ENCODE peak calls at places on chromosomes 7 and 10, in ten cellular contexts. V is T-helper 9 cell; J is heart left ventricle; G is stimulated activated CD8-positive, alpha-beta memory T cell treated with anti-CD3 and anti-CD28 coated beads, Interleukin-4, amount 100 ng/mL, for 48 hours; Q is glomerular endothelial cell; D is stimulated activated CD4-positive, alpha-beta T cell treated with anti-CD3 and anti-CD28 coated beads, Interleukin-4, amount 100 ng/mL, for 1 hour; U is Kasumi-1; N is LoVo; C is CD14-positive monocyte; W is amniotic stem cell. I is an unnamed sample.

GRCh38 chr7:125876436-125876835 is 946.8 kb upstream of the POT1 start:
- DNase-seq in V (no peak), U (no peak), D (no peak), N (no peak), J (no peak), C (no peak), W (no peak), Q (no peak), G (no peak), I (no peak)

GRCh38 chr7:41637051-41637450 is 65.8 kb downstream of the INHBA start:
- DNase-seq in U (no peak), J (no peak), D (no peak), W (no peak), G (no peak), Q (no peak), N (no peak), C (no peak), V (no peak), I (no peak)

GRCh38 chr7:79608005-79608404 is 154.5 kb upstream of the MAGI2 start:
- DNase-seq in Q (no peak), C (no peak), G (no peak), U (no peak), V (no peak), J (no peak), N (no peak), D (no peak), W (no peak), I (no peak)

GRCh38 chr10:78176320-78177012 is 142.8 kb downstream of the RPS24 start:
- DNase-seq in U (no peak), N (no peak), W (no peak), J (no peak), D (no peak), G (no peak), C (no peak), Q (no peak), V (no peak), I (no peak)

GRCh38 chr10:115093286-115093775 is at the start of gene ATRNL1:
- DNase-seq in U (peak; percentile 25), N (peak; percentile 22), V (no peak), Q (no peak), G (peak; percentile 30), W (no peak), C (no peak), D (no peak), J (peak; percentile 61), I (no peak)

GRCh38 chr7:1715671-1716074 is 45.6 kb downstream of the ELFN1 start:
- DNase-seq in C (no peak), N (no peak), G (no peak), D (no peak), W (no peak), Q (no peak), J (no peak), V (no peak), U (no peak), I (no peak)

GRCh38 chr10:125073996-125074395 is 86.4 kb downstream of the CTBP2 start:
- DNase-seq in D (no peak), C (no peak), W (no peak), J (no peak), U (no peak), Q (no peak), V (no peak), G (no peak), N (no peak), I (no peak)

GRCh38 chr7:7292608-7293007 is 110.3 kb downstream of the C1GALT1 start:
- DNase-seq in G (no peak), D (no peak), C (no peak), U (no peak), V (no peak), N (no peak), Q (no peak), J (no peak), W (no peak), I (no peak)

GRCh38 chr7:2634265-2635145 is 2.7 kb downstream of the TTYH3 start:
- DNase-seq in V (no peak), G (no peak), U (no peak), J (peak; percentile 65), D (no peak), W (no peak), Q (no peak), N (no peak), C (peak; percentile 37), I (no peak)

GRCh38 chr7:6558837-6559236 is 7.6 kb upstream of the GRID2IP start:
- DNase-seq in C (no peak), J (no peak), W (no peak), G (peak; percentile 45), N (peak; percentile 58), D (no peak), U (peak; percentile 37), V (no peak), Q (no peak), I (peak; percentile 59)

GRCh38 chr10:24344279-24344678 is 135.3 kb downstream of the KIAA1217 start:
- DNase-seq in V (no peak), D (no peak), C (no peak), U (peak; percentile 92), W (peak; percentile 61), G (no peak), N (no peak), J (no peak), Q (peak; percentile 42), I (peak; percentile 34)

GRCh38 chr10:8044908-8045727 is 9.4 kb upstream of the GATA3 start:
- DNase-seq in G (peak; percentile 57), U (no peak), J (no peak), W (no peak), V (no peak), N (no peak), C (no peak), Q (no peak), D (no peak), I (no peak)

GRCh38 chr10:125022671-125023070 is 80.7 kb downstream of the ZRANB1 start:
- DNase-seq in W (no peak), Q (no peak), D (no peak), J (no peak), N (no peak), G (no peak), C (no peak), U (no peak), V (no peak), I (no peak)

I was measured in Calu3.